ENCODE peak calls at places on chromosomes 1 and 21, in four cellular contexts. A, W, C and P are unnamed samples.

GRCh38 chr1:64790965-64791487 is 46.2 kb downstream of the RAVER2 start:
- DNase-seq in A (no peak), W (no peak), C (no peak), P (no peak)

GRCh38 chr21:33971492-33972013 is 55.9 kb upstream of the ATP5PO start:
- DNase-seq in A (no peak), W (no peak), C (no peak), P (no peak)

GRCh38 chr1:63480057-63480456 is 43.0 kb downstream of the ITGB3BP start:
- DNase-seq in A (no peak), W (no peak), C (no peak), P (no peak)

GRCh38 chr1:232904566-232904965 is 45.8 kb upstream of the NTPCR start:
- DNase-seq in A (no peak), W (no peak), C (no peak), P (no peak)

GRCh38 chr1:109620396-109620817 is 770 bp downstream of the AMPD2 start:
- DNase-seq in A (no peak), W (peak), C (no peak), P (peak)

GRCh38 chr21:44836666-44837471 is 19.0 kb upstream of the SUMO3 start:
- DNase-seq in A (no peak), W (no peak), C (no peak), P (peak)

GRCh38 chr1:184212649-184213314 is 161.3 kb downstream of the TSEN15 start:
- DNase-seq in A (no peak), W (peak), C (no peak), P (peak)

GRCh38 chr1:25094995-25095394 is 137.3 kb downstream of the SYF2 start:
- DNase-seq in A (no peak), W (no peak), C (no peak), P (no peak)

GRCh38 chr1:50633465-50633864 is 210.2 kb upstream of the DMRTA2 start:
- DNase-seq in A (no peak), W (no peak), C (no peak), P (no peak)

GRCh38 chr1:119611701-119612113 is 36.4 kb downstream of the ZNF697 start:
- DNase-seq in A (peak), W (peak), C (peak), P (peak)

GRCh38 chr21:36706482-36706852 is 7.6 kb downstream of the SIM2 start:
- DNase-seq in A (no peak), W (no peak), C (no peak), P (no peak)

GRCh38 chr1:21537511-21537931 is 28.3 kb downstream of the ALPL start:
- DNase-seq in A (peak), W (no peak), C (no peak), P (peak)

GRCh38 chr21:34220556-34221195 is 143.1 kb upstream of the KCNE2 start:
- DNase-seq in A (no peak), W (no peak), C (no peak), P (no peak)

GRCh38 chr1:177142791-177143382 is 21.6 kb downstream of the ASTN1 start:
- DNase-seq in A (no peak), W (no peak), C (no peak), P (no peak)

GRCh38 chr1:15452866-15453571 is 3.5 kb upstream of the CELA2A start:
- DNase-seq in A (no peak), W (no peak), C (no peak), P (no peak)

GRCh38 chr1:116346943-116347673 is 25.9 kb upstream of the ATP1A1 start:
- DNase-seq in A (no peak), W (no peak), C (no peak), P (no peak)

GRCh38 chr1:85857991-85858390 is 149.8 kb upstream of the ZNHIT6 start:
- DNase-seq in A (no peak), W (no peak), C (no peak), P (no peak)

GRCh38 chr1:112711041-112711440 is 4.1 kb downstream of the PPM1J start:
- DNase-seq in A (no peak), W (no peak), C (no peak), P (no peak)

GRCh38 chr21:44697811-44698734 is 1.1 kb downstream of the KRTAP10-12 start:
- DNase-seq in A (no peak), W (no peak), C (no peak), P (peak)

GRCh38 chr1:19599810-19600209 is 44.3 kb upstream of the NBL1 start:
- DNase-seq in A (no peak), W (no peak), C (no peak), P (no peak)

GRCh38 chr1:98792123-98792522 is 130.6 kb downstream of the SNX7 start:
- DNase-seq in A (no peak), W (no peak), C (no peak), P (no peak)

GRCh38 chr1:119141020-119141424 is 569 bp upstream of the WARS2 start:
- DNase-seq in A (peak), W (peak), C (no peak), P (peak)

GRCh38 chr1:41379741-41380130 is 18.5 kb downstream of the FOXO6 start:
- DNase-seq in A (no peak), W (no peak), C (no peak), P (no peak)

GRCh38 chr1:200979574-200980451 is 43.7 kb downstream of the KIF21B start:
- DNase-seq in A (peak), W (peak), C (no peak), P (no peak)

GRCh38 chr21:41419921-41420862 is 5.8 kb upstream of the MX1 start:
- DNase-seq in A (peak), W (peak), C (peak), P (peak)

GRCh38 chr1:2382621-2383361 is 8.6 kb downstream of the MORN1 start:
- DNase-seq in A (no peak), W (no peak), C (no peak), P (peak)

GRCh38 chr1:185358957-185359356 is 41.9 kb upstream of the IVNS1ABP start:
- DNase-seq in A (no peak), W (no peak), C (no peak), P (no peak)

GRCh38 chr21:44354001-44354405 is 582 bp downstream of the TRPM2 start:
- DNase-seq in A (no peak), W (no peak), C (no peak), P (no peak)

GRCh38 chr1:10716840-10717239 is 79.6 kb downstream of the CASZ1 start:
- DNase-seq in A (no peak), W (no peak), C (no peak), P (no peak)

GRCh38 chr1:37274896-37275631 is 199.3 kb upstream of the ZC3H12A start:
- DNase-seq in A (no peak), W (peak), C (no peak), P (no peak)

GRCh38 chr21:14759285-14759684 is 213.2 kb upstream of the SAMSN1 start:
- DNase-seq in A (no peak), W (no peak), C (no peak), P (no peak)

GRCh38 chr1:237012361-237012760 is 8.1 kb upstream of the MT1HL1 start:
- DNase-seq in A (no peak), W (no peak), C (no peak), P (no peak)

GRCh38 chr1:98732985-98733781 is 71.7 kb downstream of the SNX7 start:
- DNase-seq in A (no peak), W (no peak), C (no peak), P (no peak)

GRCh38 chr1:113219377-113219776 is 146.4 kb downstream of the LRIG2 start:
- DNase-seq in A (no peak), W (peak), C (no peak), P (no peak)

GRCh38 chr1:93979718-93980319 is 70.6 kb upstream of the GCLM start:
- DNase-seq in A (no peak), W (no peak), C (no peak), P (peak)

GRCh38 chr21:27653481-27653880 is 686.6 kb upstream of the ADAMTS5 start:
- DNase-seq in A (no peak), W (no peak), C (no peak), P (no peak)

GRCh38 chr1:222654849-222655248 is 37.0 kb downstream of the MIA3 start:
- DNase-seq in A (no peak), W (peak), C (no peak), P (peak)

GRCh38 chr21:39082656-39083376 is 100.4 kb downstream of the PSMG1 start:
- DNase-seq in A (no peak), W (no peak), C (no peak), P (no peak)

GRCh38 chr1:109613396-109614147 is 5.8 kb downstream of the GNAT2 start:
- DNase-seq in A (no peak), W (no peak), C (no peak), P (no peak)

GRCh38 chr1:158200509-158200908 is 19.8 kb downstream of the CD1D start:
- DNase-seq in A (no peak), W (no peak), C (no peak), P (no peak)
- H3K27ac ChIP-seq in A (no peak), W (no peak), C (no peak), P (no peak)

GRCh38 chr1:172647987-172648386 is 10.9 kb upstream of the FASLG start:
- DNase-seq in A (no peak), W (no peak), C (no peak), P (no peak)

GRCh38 chr1:172650474-172651193 is 8.3 kb upstream of the FASLG start:
- DNase-seq in A (no peak), W (no peak), C (no peak), P (no peak)

GRCh38 chr1:172646653-172647052 is 12.2 kb upstream of the FASLG start:
- DNase-seq in A (no peak), W (no peak), C (no peak), P (no peak)

GRCh38 chr1:172642970-172643369 is 15.9 kb upstream of the FASLG start:
- DNase-seq in A (no peak), W (peak), C (no peak), P (no peak)

DNA sequence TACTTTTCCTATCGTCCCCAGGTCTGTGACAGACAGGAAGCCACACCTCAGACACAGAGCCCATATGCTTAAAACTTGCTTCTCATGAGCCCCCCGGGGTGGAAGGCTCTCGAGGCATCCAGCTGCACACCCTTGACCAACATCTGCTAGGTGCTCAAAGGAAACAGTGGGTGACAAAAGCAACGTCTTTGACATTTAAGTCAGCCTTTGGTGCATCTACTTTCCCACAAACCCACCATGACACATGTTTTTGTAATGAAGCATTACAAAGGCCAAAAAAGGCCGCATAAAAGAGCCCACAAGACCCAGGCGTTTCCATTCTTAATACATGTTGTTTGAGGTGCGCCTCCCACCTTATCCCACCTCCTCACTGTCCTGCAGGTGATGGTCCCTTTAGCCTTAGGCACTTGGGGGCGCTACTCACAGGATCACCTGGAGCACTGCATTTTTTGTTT is 11.8 kb upstream of the FASLG start:
- DNase-seq in A (no peak), W (no peak), C (no peak), P (no peak)
- TF ChIP-seq CTCF in A (no peak), W (no peak), C (no peak), P (no peak)

DNA sequence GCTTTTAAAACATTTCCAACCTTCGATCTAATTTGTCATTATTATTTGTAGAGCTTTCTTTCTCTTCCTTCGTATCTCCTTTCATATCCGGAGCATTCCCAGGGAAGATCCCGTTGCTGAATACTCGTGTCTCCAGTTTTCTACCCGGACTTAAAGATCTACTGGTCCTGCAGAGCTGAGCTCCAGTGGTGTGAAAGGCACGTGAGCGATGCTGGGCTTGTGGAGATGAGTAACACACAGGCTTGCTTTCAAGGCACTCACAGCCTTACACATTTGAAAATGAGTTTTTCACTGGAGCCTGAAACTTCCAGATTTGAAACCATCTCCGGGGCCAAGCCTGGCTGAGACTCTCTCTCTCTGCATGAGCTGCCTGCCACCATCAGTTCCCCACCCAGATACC is 428.3 kb downstream of the KIF26B start:
- DNase-seq in A (no peak), W (no peak), C (no peak), P (no peak)
- H3K27ac ChIP-seq in A (no peak), W (no peak), C (no peak), P (no peak)

GRCh38 chr1:203136409-203137042 is 9.0 kb downstream of the ADORA1 start:
- DNase-seq in A (no peak), W (no peak), C (no peak), P (no peak)
- TF ChIP-seq CTCF in A (no peak), W (no peak), C (no peak), P (no peak)